ENCODE peak calls at places on chromosomes 6 and 20, in six cellular contexts. U, F, O, R, Q and M are unnamed samples.

GRCh38 chr6:44480097-44480539 is 92.6 kb downstream of the CDC5L start:
- DNase-seq in Q (no peak), U (no peak), R (no peak), F (no peak), O (peak), M (no peak)

GRCh38 chr20:25273541-25274358 is 25.9 kb downstream of the PYGB start:
- DNase-seq in O (no peak), R (no peak), U (no peak), Q (no peak), F (no peak), M (no peak)

GRCh38 chr6:106039836-106040592 is 46.1 kb upstream of the PRDM1 start:
- DNase-seq in R (no peak), O (no peak), Q (no peak), U (no peak), F (no peak), M (no peak)

GRCh38 chr6:146200136-146200708 is 171.4 kb downstream of the GRM1 start:
- DNase-seq in O (peak), Q (no peak), R (no peak), F (no peak), U (no peak), M (no peak)

GRCh38 chr6:6752129-6752528 is 163.6 kb downstream of the LY86 start:
- DNase-seq in F (no peak), Q (peak), O (no peak), U (peak), R (no peak), M (no peak)

GRCh38 chr6:153104220-153104619 is 26.9 kb downstream of the RGS17 start:
- DNase-seq in R (no peak), Q (no peak), U (no peak), F (no peak), O (no peak), M (no peak)

GRCh38 chr6:158826819-158827501 is 7.8 kb upstream of the EZR start:
- DNase-seq in O (no peak), R (no peak), Q (no peak), U (no peak), F (no peak), M (no peak)

GRCh38 chr20:57458400-57459160 is 66.4 kb downstream of the CTCFL start:
- DNase-seq in U (no peak), R (no peak), Q (peak), O (no peak), F (no peak), M (no peak)

GRCh38 chr6:116515141-116515540 is 3.7 kb downstream of the CALHM5 start:
- DNase-seq in Q (no peak), R (no peak), O (no peak), F (no peak), U (no peak), M (no peak)

GRCh38 chr6:168116975-168117899 is 38.2 kb upstream of the FRMD1 start:
- DNase-seq in R (no peak), F (no peak), Q (no peak), O (no peak), U (no peak), M (no peak)

GRCh38 chr6:147774856-147775255 is 266.4 kb downstream of the SAMD5 start:
- DNase-seq in U (no peak), R (no peak), Q (no peak), F (no peak), O (no peak), M (no peak)

GRCh38 chr6:27237089-27237723 is 10.3 kb upstream of the PRSS16 start:
- DNase-seq in U (peak), Q (peak), F (no peak), O (peak), R (no peak), M (no peak)

GRCh38 chr6:115545410-115545986 is 515.2 kb downstream of the FRK start:
- DNase-seq in U (no peak), Q (no peak), R (no peak), O (no peak), F (no peak), M (no peak)

GRCh38 chr6:41581381-41581991 is 35.3 kb downstream of the FOXP4 start:
- DNase-seq in Q (peak), O (peak), R (no peak), F (no peak), U (peak), M (no peak)

GRCh38 chr6:157329829-157330228 is 6.5 kb upstream of the TMEM242 start:
- DNase-seq in U (no peak), Q (no peak), F (no peak), O (no peak), R (no peak), M (no peak)